ENCODE peak calls at places on chromosomes 1 and 21, in six cellular contexts. One of them, this sample, is unnamed.

GRCh38 chr1:43048601-43049011 is 89.9 kb upstream of the SLC2A1 start:
- DNase-seq in ecto neural progenitor cell: no peak
- DNase-seq in NCI-H774: no peak
- DNase-seq in T follicular helper cell: no peak
- DNase-seq in substantia nigra: no peak
- DNase-seq in stimulated activated CD4-positive, alpha-beta T cell treated with anti-CD3 and anti-CD28 coated beads, Interleukin-2, amount 100 ng/mL, for 24 hours: no peak
- DNase-seq in this sample: no peak

GRCh38 chr1:157671895-157672294 is 28.7 kb downstream of the FCRL3 start:
- DNase-seq in substantia nigra: no peak
- DNase-seq in NCI-H774: no peak
- DNase-seq in T follicular helper cell: no peak
- DNase-seq in stimulated activated CD4-positive, alpha-beta T cell treated with anti-CD3 and anti-CD28 coated beads, Interleukin-2, amount 100 ng/mL, for 24 hours: no peak
- DNase-seq in ecto neural progenitor cell: no peak
- DNase-seq in this sample: no peak

GRCh38 chr1:235910357-235911299 is 43.9 kb upstream of the LYST start:
- DNase-seq in NCI-H774: no peak
- DNase-seq in T follicular helper cell: no peak
- DNase-seq in substantia nigra: no peak
- DNase-seq in ecto neural progenitor cell: peak
- DNase-seq in stimulated activated CD4-positive, alpha-beta T cell treated with anti-CD3 and anti-CD28 coated beads, Interleukin-2, amount 100 ng/mL, for 24 hours: peak
- DNase-seq in this sample: no peak

GRCh38 chr1:43951021-43951985 is 4.6 kb downstream of the IPO13 start:
- DNase-seq in ecto neural progenitor cell: no peak
- DNase-seq in T follicular helper cell: no peak
- DNase-seq in stimulated activated CD4-positive, alpha-beta T cell treated with anti-CD3 and anti-CD28 coated beads, Interleukin-2, amount 100 ng/mL, for 24 hours: no peak
- DNase-seq in substantia nigra: no peak
- DNase-seq in NCI-H774: no peak
- DNase-seq in this sample: no peak

GRCh38 chr1:100927276-100927675 is 31.4 kb downstream of the SLC30A7 start:
- DNase-seq in ecto neural progenitor cell: no peak
- DNase-seq in substantia nigra: no peak
- DNase-seq in stimulated activated CD4-positive, alpha-beta T cell treated with anti-CD3 and anti-CD28 coated beads, Interleukin-2, amount 100 ng/mL, for 24 hours: peak
- DNase-seq in T follicular helper cell: peak
- DNase-seq in NCI-H774: no peak
- DNase-seq in this sample: no peak

GRCh38 chr1:67880056-67880601 is 46.9 kb upstream of the GNG12 start:
- DNase-seq in ecto neural progenitor cell: no peak
- DNase-seq in substantia nigra: no peak
- DNase-seq in stimulated activated CD4-positive, alpha-beta T cell treated with anti-CD3 and anti-CD28 coated beads, Interleukin-2, amount 100 ng/mL, for 24 hours: no peak
- DNase-seq in T follicular helper cell: no peak
- DNase-seq in NCI-H774: peak
- DNase-seq in this sample: no peak

GRCh38 chr1:179080866-179081695 is 789 bp upstream of the TOR3A start:
- DNase-seq in T follicular helper cell: peak
- DNase-seq in stimulated activated CD4-positive, alpha-beta T cell treated with anti-CD3 and anti-CD28 coated beads, Interleukin-2, amount 100 ng/mL, for 24 hours: no peak
- DNase-seq in substantia nigra: no peak
- DNase-seq in ecto neural progenitor cell: no peak
- DNase-seq in NCI-H774: no peak
- DNase-seq in this sample: no peak

GRCh38 chr1:242212401-242212800 is 213.5 kb upstream of the MAP1LC3C start:
- DNase-seq in T follicular helper cell: no peak
- DNase-seq in substantia nigra: no peak
- DNase-seq in ecto neural progenitor cell: peak
- DNase-seq in NCI-H774: no peak
- DNase-seq in stimulated activated CD4-positive, alpha-beta T cell treated with anti-CD3 and anti-CD28 coated beads, Interleukin-2, amount 100 ng/mL, for 24 hours: no peak
- DNase-seq in this sample: no peak

GRCh38 chr1:12168451-12169160 is 1.8 kb downstream of the TNFRSF1B start:
- DNase-seq in substantia nigra: no peak
- DNase-seq in stimulated activated CD4-positive, alpha-beta T cell treated with anti-CD3 and anti-CD28 coated beads, Interleukin-2, amount 100 ng/mL, for 24 hours: no peak
- DNase-seq in T follicular helper cell: no peak
- DNase-seq in ecto neural progenitor cell: no peak
- DNase-seq in NCI-H774: no peak
- DNase-seq in this sample: no peak

GRCh38 chr21:35002879-35003722 is 46.0 kb downstream of the RUNX1 start:
- DNase-seq in stimulated activated CD4-positive, alpha-beta T cell treated with anti-CD3 and anti-CD28 coated beads, Interleukin-2, amount 100 ng/mL, for 24 hours: no peak
- DNase-seq in substantia nigra: no peak
- DNase-seq in ecto neural progenitor cell: no peak
- DNase-seq in NCI-H774: no peak
- DNase-seq in T follicular helper cell: no peak
- DNase-seq in this sample: no peak

GRCh38 chr1:30751830-30752650 is 5.5 kb downstream of the LAPTM5 start:
- DNase-seq in ecto neural progenitor cell: no peak
- DNase-seq in stimulated activated CD4-positive, alpha-beta T cell treated with anti-CD3 and anti-CD28 coated beads, Interleukin-2, amount 100 ng/mL, for 24 hours: no peak
- DNase-seq in NCI-H774: no peak
- DNase-seq in T follicular helper cell: no peak
- DNase-seq in substantia nigra: no peak
- DNase-seq in this sample: no peak

GRCh38 chr21:21163904-21164303 is 165.7 kb downstream of the NCAM2 start:
- DNase-seq in T follicular helper cell: peak
- DNase-seq in NCI-H774: peak
- DNase-seq in ecto neural progenitor cell: peak
- DNase-seq in stimulated activated CD4-positive, alpha-beta T cell treated with anti-CD3 and anti-CD28 coated beads, Interleukin-2, amount 100 ng/mL, for 24 hours: peak
- DNase-seq in substantia nigra: no peak
- DNase-seq in this sample: peak

GRCh38 chr21:46040707-46041106 is 57.2 kb upstream of the COL6A2 start:
- DNase-seq in stimulated activated CD4-positive, alpha-beta T cell treated with anti-CD3 and anti-CD28 coated beads, Interleukin-2, amount 100 ng/mL, for 24 hours: no peak
- DNase-seq in NCI-H774: no peak
- DNase-seq in ecto neural progenitor cell: no peak
- DNase-seq in substantia nigra: no peak
- DNase-seq in T follicular helper cell: no peak
- DNase-seq in this sample: no peak

GRCh38 chr1:16155537-16156410 is at the start of gene EPHA2:
- DNase-seq in T follicular helper cell: no peak
- DNase-seq in substantia nigra: peak
- DNase-seq in stimulated activated CD4-positive, alpha-beta T cell treated with anti-CD3 and anti-CD28 coated beads, Interleukin-2, amount 100 ng/mL, for 24 hours: peak
- DNase-seq in NCI-H774: no peak
- DNase-seq in ecto neural progenitor cell: peak
- DNase-seq in this sample: peak

GRCh38 chr1:965526-966134 is 652 bp upstream of the PLEKHN1 start:
- DNase-seq in NCI-H774: no peak
- DNase-seq in ecto neural progenitor cell: no peak
- DNase-seq in stimulated activated CD4-positive, alpha-beta T cell treated with anti-CD3 and anti-CD28 coated beads, Interleukin-2, amount 100 ng/mL, for 24 hours: no peak
- DNase-seq in substantia nigra: no peak
- DNase-seq in T follicular helper cell: no peak
- DNase-seq in this sample: no peak

This sample was measured in prostate gland.